ENCODE peak calls at places on chromosome 11, in five cellular contexts. M is activated CD4-positive, alpha-beta T cell treated with anti-CD3 and anti-CD28 coated beads, Interleukin-2, amount 50 U/mL, for 24 hours; H is AML-193; Y is NCI-H510A treated with DMSO at 0.1 percent for 48 hours; N is kidney glomerular epithelial cell. C is an unnamed sample.

GRCh38 chr11:47587039-47587675 is 679 bp downstream of the FAM180B start:
- DNase-seq in M (no peak), H (no peak), Y (no peak), N (no peak), C (no peak)

GRCh38 chr11:69654001-69654659 is 13.2 kb downstream of the CCND1 start:
- DNase-seq in M (no peak), H (no peak), Y (no peak), N (no peak), C (no peak)

GRCh38 chr11:73716153-73717056 is 44.5 kb downstream of the RAB6A start:
- DNase-seq in M (no peak), H (peak; percentile 46), Y (no peak), N (no peak), C (no peak)

GRCh38 chr11:119625206-119625988 is 103.6 kb downstream of the NECTIN1 start:
- DNase-seq in M (no peak), H (no peak), Y (no peak), N (no peak), C (no peak)

GRCh38 chr11:86116996-86117705 is 48.3 kb upstream of the PICALM start:
- DNase-seq in M (no peak), H (no peak), Y (no peak), N (peak; percentile 88), C (no peak)

GRCh38 chr11:18705651-18706281 is 7.2 kb downstream of the TMEM86A start:
- DNase-seq in M (no peak), H (no peak), Y (peak; percentile 43), N (no peak), C (peak; percentile 48)

GRCh38 chr11:65648997-65649491 is 11.1 kb downstream of the SIPA1 start:
- DNase-seq in M (no peak), H (no peak), Y (no peak), N (no peak), C (peak; percentile 29)

GRCh38 chr11:19244084-19244483 is 3.3 kb upstream of the E2F8 start:
- DNase-seq in M (no peak), H (peak; percentile 66), Y (peak; percentile 16), N (no peak), C (no peak)

GRCh38 chr11:70577948-70578347 is 179.6 kb downstream of the CTTN start:
- DNase-seq in M (no peak), H (no peak), Y (no peak), N (no peak), C (peak; percentile 50)

GRCh38 chr11:114799524-114799923 is 121.2 kb downstream of the NXPE2 start:
- DNase-seq in M (no peak), H (no peak), Y (no peak), N (no peak), C (peak; percentile 69)

GRCh38 chr11:19055905-19056304 is 4.6 kb downstream of the MRGPRX2 start:
- DNase-seq in M (no peak), H (no peak), Y (no peak), N (no peak), C (no peak)

GRCh38 chr11:110022548-110022947 is 70.6 kb upstream of the ZC3H12C start:
- DNase-seq in M (no peak), H (no peak), Y (no peak), N (no peak), C (no peak)

GRCh38 chr11:65791719-65792213 is 4.9 kb downstream of the OVOL1 start:
- DNase-seq in M (no peak), H (peak; percentile 28), Y (peak; percentile 70), N (no peak), C (no peak)

GRCh38 chr11:115324569-115325432 is 179.4 kb downstream of the CADM1 start:
- DNase-seq in M (no peak), H (peak; percentile 42), Y (peak; percentile 81), N (peak; percentile 80), C (peak; percentile 62)

GRCh38 chr11:77055056-77055680 is 11.6 kb upstream of the CAPN5 start:
- DNase-seq in M (no peak), H (no peak), Y (no peak), N (peak; percentile 20), C (peak; percentile 7)

GRCh38 chr11:19723572-19724342 is 11.1 kb downstream of the NAV2 start:
- DNase-seq in M (no peak), H (no peak), Y (no peak), N (peak; percentile 9), C (peak; percentile 64)

GRCh38 chr11:128453444-128454336 is 133.7 kb downstream of the ETS1 start:
- DNase-seq in M (no peak), H (no peak), Y (peak; percentile 49), N (peak; percentile 95), C (no peak)

GRCh38 chr11:78676026-78676557 is 101.4 kb upstream of the NARS2 start:
- DNase-seq in M (no peak), H (no peak), Y (no peak), N (no peak), C (no peak)

GRCh38 chr11:101617735-101618332 is 34.0 kb upstream of the TRPC6 start:
- DNase-seq in M (no peak), H (no peak), Y (no peak), N (no peak), C (peak; percentile 72)

GRCh38 chr11:2563216-2564007 is 118.6 kb downstream of the KCNQ1 start:
- DNase-seq in M (no peak), H (no peak), Y (no peak), N (no peak), C (no peak)

GRCh38 chr11:613369-613968 is 2.3 kb downstream of the IRF7 start:
- DNase-seq in M (peak; percentile 55), H (no peak), Y (peak; percentile 8), N (peak; percentile 27), C (peak; percentile 91)

GRCh38 chr11:36509265-36509664 is 807 bp downstream of the TRAF6 start:
- DNase-seq in M (no peak), H (no peak), Y (no peak), N (peak; percentile 17), C (no peak)

GRCh38 chr11:87097582-87097981 is 59.8 kb downstream of the TMEM135 start:
- DNase-seq in M (no peak), H (peak; percentile 52), Y (peak; percentile 2), N (peak; percentile 28), C (peak; percentile 77)

GRCh38 chr11:706439-706956 is 467 bp downstream of the EPS8L2 start:
- DNase-seq in M (no peak), H (no peak), Y (no peak), N (no peak), C (peak; percentile 81)

GRCh38 chr11:131668867-131669780 is 298.7 kb downstream of the NTM start:
- DNase-seq in M (no peak), H (peak; percentile 15), Y (no peak), N (no peak), C (peak; percentile 93)

GRCh38 chr11:61890536-61891330 is 612 bp downstream of the FADS3 start:
- DNase-seq in M (no peak), H (peak; percentile 11), Y (peak; percentile 67), N (peak; percentile 5), C (peak; percentile 94)

GRCh38 chr11:86688398-86689179 is 16.2 kb upstream of the ME3 start:
- DNase-seq in M (no peak), H (peak; percentile 3), Y (no peak), N (peak; percentile 88), C (no peak)

GRCh38 chr11:77411238-77411637 is 62.7 kb downstream of the PAK1 start:
- DNase-seq in M (peak; percentile 5), H (peak; percentile 29), Y (no peak), N (no peak), C (peak; percentile 59)

GRCh38 chr11:58829736-58830135 is 14.8 kb downstream of the GLYATL2 start:
- DNase-seq in M (no peak), H (no peak), Y (no peak), N (no peak), C (no peak)

GRCh38 chr11:65870706-65871681 is 1.6 kb downstream of the EFEMP2 start:
- DNase-seq in M (no peak), H (no peak), Y (peak; percentile 25), N (no peak), C (no peak)

GRCh38 chr11:2076441-2076840 is 62.7 kb downstream of the IGF2 start:
- DNase-seq in M (no peak), H (no peak), Y (no peak), N (no peak), C (no peak)

GRCh38 chr11:96061730-96062524 is 138.0 kb upstream of the MTMR2 start:
- DNase-seq in M (no peak), H (peak; percentile 7), Y (no peak), N (no peak), C (no peak)

GRCh38 chr11:47410404-47411264 is 2.2 kb downstream of the SLC39A13 start:
- DNase-seq in M (no peak), H (no peak), Y (no peak), N (no peak), C (no peak)

GRCh38 chr11:69320326-69320725 is 26.4 kb downstream of the MYEOV start:
- DNase-seq in M (no peak), H (no peak), Y (no peak), N (peak; percentile 43), C (no peak)

GRCh38 chr11:106399075-106399500 is 321.6 kb downstream of the AASDHPPT start:
- DNase-seq in M (no peak), H (no peak), Y (no peak), N (peak; percentile 93), C (peak; percentile 84)

GRCh38 chr11:129637473-129637872 is 178.2 kb upstream of the TMEM45B start:
- DNase-seq in M (no peak), H (no peak), Y (no peak), N (no peak), C (no peak)

GRCh38 chr11:46639197-46639839 is 22.0 kb downstream of the ATG13 start:
- DNase-seq in M (no peak), H (no peak), Y (no peak), N (no peak), C (no peak)

GRCh38 chr11:58059011-58059358 is 28.2 kb downstream of the OR6Q1 start:
- DNase-seq in M (no peak), H (no peak), Y (no peak), N (peak; percentile 92), C (peak; percentile 77)

C was measured in islet precursor cell.